ENCODE peak calls at places on chromosomes 7 and 10, in eight cellular contexts. One of them, this sample, is unnamed.

GRCh38 chr7:142739927-142740492 is 9.3 kb upstream of the PRSS1 start:
- DNase-seq in T-helper 1 cell: peak; percentile 8
- DNase-seq in neural crest cell: no peak
- DNase-seq in skeletal muscle cell: no peak
- DNase-seq in Karpas-422: peak; percentile 60
- DNase-seq in hypothalamus: no peak
- DNase-seq in stimulated activated CD4-positive, alpha-beta T cell treated with anti-CD3 and anti-CD28 coated beads, TNF-alpha, amount 100 ng/mL, for 4 hours: no peak
- DNase-seq in T1000: no peak
- DNase-seq in this sample: no peak

GRCh38 chr7:30564243-30564892 is 30.3 kb upstream of the GARS1 start:
- DNase-seq in hypothalamus: peak; percentile 58
- DNase-seq in skeletal muscle cell: peak; percentile 31
- DNase-seq in neural crest cell: peak; percentile 87
- DNase-seq in stimulated activated CD4-positive, alpha-beta T cell treated with anti-CD3 and anti-CD28 coated beads, TNF-alpha, amount 100 ng/mL, for 4 hours: peak; percentile 55
- DNase-seq in Karpas-422: peak; percentile 92
- DNase-seq in T-helper 1 cell: peak; percentile 70
- DNase-seq in T1000: peak; percentile 46
- DNase-seq in this sample: peak; percentile 83

GRCh38 chr7:152399344-152399743 is 36.5 kb downstream of the KMT2C start:
- DNase-seq in stimulated activated CD4-positive, alpha-beta T cell treated with anti-CD3 and anti-CD28 coated beads, TNF-alpha, amount 100 ng/mL, for 4 hours: no peak
- DNase-seq in Karpas-422: no peak
- DNase-seq in hypothalamus: no peak
- DNase-seq in T-helper 1 cell: no peak
- DNase-seq in T1000: no peak
- DNase-seq in neural crest cell: no peak
- DNase-seq in skeletal muscle cell: no peak
- DNase-seq in this sample: no peak

GRCh38 chr7:101486056-101486763 is 123.5 kb downstream of the COL26A1 start:
- DNase-seq in T-helper 1 cell: no peak
- DNase-seq in skeletal muscle cell: no peak
- DNase-seq in stimulated activated CD4-positive, alpha-beta T cell treated with anti-CD3 and anti-CD28 coated beads, TNF-alpha, amount 100 ng/mL, for 4 hours: no peak
- DNase-seq in Karpas-422: no peak
- DNase-seq in T1000: no peak
- DNase-seq in neural crest cell: no peak
- DNase-seq in hypothalamus: no peak
- DNase-seq in this sample: no peak

GRCh38 chr10:15222511-15222910 is 54.0 kb upstream of the NMT2 start:
- DNase-seq in neural crest cell: no peak
- DNase-seq in skeletal muscle cell: no peak
- DNase-seq in Karpas-422: no peak
- DNase-seq in T1000: no peak
- DNase-seq in T-helper 1 cell: no peak
- DNase-seq in hypothalamus: peak; percentile 5
- DNase-seq in stimulated activated CD4-positive, alpha-beta T cell treated with anti-CD3 and anti-CD28 coated beads, TNF-alpha, amount 100 ng/mL, for 4 hours: no peak
- DNase-seq in this sample: peak; percentile 38

GRCh38 chr7:43506460-43506859 is 76.4 kb upstream of the STK17A start:
- DNase-seq in T-helper 1 cell: no peak
- DNase-seq in stimulated activated CD4-positive, alpha-beta T cell treated with anti-CD3 and anti-CD28 coated beads, TNF-alpha, amount 100 ng/mL, for 4 hours: no peak
- DNase-seq in Karpas-422: no peak
- DNase-seq in T1000: no peak
- DNase-seq in hypothalamus: no peak
- DNase-seq in neural crest cell: no peak
- DNase-seq in skeletal muscle cell: no peak
- DNase-seq in this sample: no peak

GRCh38 chr10:123636598-123637325 is 29.4 kb upstream of the GPR26 start:
- DNase-seq in T1000: no peak
- DNase-seq in Karpas-422: no peak
- DNase-seq in neural crest cell: no peak
- DNase-seq in T-helper 1 cell: no peak
- DNase-seq in skeletal muscle cell: no peak
- DNase-seq in stimulated activated CD4-positive, alpha-beta T cell treated with anti-CD3 and anti-CD28 coated beads, TNF-alpha, amount 100 ng/mL, for 4 hours: no peak
- DNase-seq in hypothalamus: no peak
- DNase-seq in this sample: no peak

GRCh38 chr7:154950992-154951391 is 51.9 kb downstream of the PAXIP1 start:
- DNase-seq in T-helper 1 cell: no peak
- DNase-seq in T1000: no peak
- DNase-seq in skeletal muscle cell: no peak
- DNase-seq in stimulated activated CD4-positive, alpha-beta T cell treated with anti-CD3 and anti-CD28 coated beads, TNF-alpha, amount 100 ng/mL, for 4 hours: no peak
- DNase-seq in hypothalamus: no peak
- DNase-seq in neural crest cell: no peak
- DNase-seq in Karpas-422: no peak
- DNase-seq in this sample: no peak

GRCh38 chr10:49594594-49594993 is 15.5 kb upstream of the SLC18A3 start:
- DNase-seq in T1000: peak; percentile 36
- DNase-seq in Karpas-422: peak; percentile 73
- DNase-seq in skeletal muscle cell: no peak
- DNase-seq in stimulated activated CD4-positive, alpha-beta T cell treated with anti-CD3 and anti-CD28 coated beads, TNF-alpha, amount 100 ng/mL, for 4 hours: no peak
- DNase-seq in hypothalamus: no peak
- DNase-seq in T-helper 1 cell: no peak
- DNase-seq in neural crest cell: peak; percentile 72
- DNase-seq in this sample: peak; percentile 7

GRCh38 chr10:43825984-43826383 is 177.3 kb upstream of the ZNF32 start:
- DNase-seq in T-helper 1 cell: no peak
- DNase-seq in T1000: no peak
- DNase-seq in Karpas-422: no peak
- DNase-seq in hypothalamus: no peak
- DNase-seq in stimulated activated CD4-positive, alpha-beta T cell treated with anti-CD3 and anti-CD28 coated beads, TNF-alpha, amount 100 ng/mL, for 4 hours: no peak
- DNase-seq in neural crest cell: no peak
- DNase-seq in skeletal muscle cell: no peak
- DNase-seq in this sample: no peak

GRCh38 chr7:14836571-14837189 is 65.9 kb downstream of the DGKB start:
- DNase-seq in T1000: no peak
- DNase-seq in Karpas-422: no peak
- DNase-seq in stimulated activated CD4-positive, alpha-beta T cell treated with anti-CD3 and anti-CD28 coated beads, TNF-alpha, amount 100 ng/mL, for 4 hours: no peak
- DNase-seq in hypothalamus: no peak
- DNase-seq in neural crest cell: no peak
- DNase-seq in skeletal muscle cell: peak; percentile 66
- DNase-seq in T-helper 1 cell: no peak
- DNase-seq in this sample: no peak

GRCh38 chr10:21078410-21079329 is 181.6 kb upstream of the NEBL start:
- DNase-seq in skeletal muscle cell: no peak
- DNase-seq in T1000: peak; percentile 11
- DNase-seq in T-helper 1 cell: peak; percentile 17
- DNase-seq in stimulated activated CD4-positive, alpha-beta T cell treated with anti-CD3 and anti-CD28 coated beads, TNF-alpha, amount 100 ng/mL, for 4 hours: no peak
- DNase-seq in neural crest cell: peak; percentile 70
- DNase-seq in hypothalamus: peak; percentile 6
- DNase-seq in Karpas-422: peak; percentile 79
- DNase-seq in this sample: no peak

GRCh38 chr10:46552526-46553237 is 3.8 kb downstream of the GPRIN2 start:
- DNase-seq in skeletal muscle cell: no peak
- DNase-seq in stimulated activated CD4-positive, alpha-beta T cell treated with anti-CD3 and anti-CD28 coated beads, TNF-alpha, amount 100 ng/mL, for 4 hours: no peak
- DNase-seq in T-helper 1 cell: no peak
- DNase-seq in T1000: no peak
- DNase-seq in hypothalamus: no peak
- DNase-seq in neural crest cell: peak; percentile 1
- DNase-seq in Karpas-422: no peak
- DNase-seq in this sample: no peak

GRCh38 chr10:70742537-70743429 is 42.4 kb downstream of the TBATA start:
- DNase-seq in hypothalamus: no peak
- DNase-seq in skeletal muscle cell: no peak
- DNase-seq in T-helper 1 cell: peak; percentile 54
- DNase-seq in T1000: no peak
- DNase-seq in stimulated activated CD4-positive, alpha-beta T cell treated with anti-CD3 and anti-CD28 coated beads, TNF-alpha, amount 100 ng/mL, for 4 hours: no peak
- DNase-seq in Karpas-422: no peak
- DNase-seq in neural crest cell: no peak
- DNase-seq in this sample: no peak

GRCh38 chr7:26508917-26509316 is 217.3 kb downstream of the SNX10 start:
- DNase-seq in Karpas-422: no peak
- DNase-seq in T1000: no peak
- DNase-seq in T-helper 1 cell: no peak
- DNase-seq in neural crest cell: no peak
- DNase-seq in hypothalamus: no peak
- DNase-seq in skeletal muscle cell: no peak
- DNase-seq in stimulated activated CD4-positive, alpha-beta T cell treated with anti-CD3 and anti-CD28 coated beads, TNF-alpha, amount 100 ng/mL, for 4 hours: no peak
- DNase-seq in this sample: no peak

GRCh38 chr7:98387544-98388226 is 13.2 kb downstream of the BAIAP2L1 start:
- DNase-seq in T1000: no peak
- DNase-seq in skeletal muscle cell: no peak
- DNase-seq in neural crest cell: no peak
- DNase-seq in T-helper 1 cell: no peak
- DNase-seq in Karpas-422: no peak
- DNase-seq in stimulated activated CD4-positive, alpha-beta T cell treated with anti-CD3 and anti-CD28 coated beads, TNF-alpha, amount 100 ng/mL, for 4 hours: no peak
- DNase-seq in hypothalamus: no peak
- DNase-seq in this sample: no peak

GRCh38 chr7:55065079-55065478 is 46.3 kb downstream of the EGFR start:
- DNase-seq in skeletal muscle cell: peak; percentile 99
- DNase-seq in neural crest cell: no peak
- DNase-seq in T1000: peak; percentile 75
- DNase-seq in stimulated activated CD4-positive, alpha-beta T cell treated with anti-CD3 and anti-CD28 coated beads, TNF-alpha, amount 100 ng/mL, for 4 hours: no peak
- DNase-seq in Karpas-422: no peak
- DNase-seq in hypothalamus: no peak
- DNase-seq in T-helper 1 cell: no peak
- DNase-seq in this sample: no peak

GRCh38 chr7:139358541-139359365 is 941 bp upstream of the LUC7L2 start:
- DNase-seq in stimulated activated CD4-positive, alpha-beta T cell treated with anti-CD3 and anti-CD28 coated beads, TNF-alpha, amount 100 ng/mL, for 4 hours: no peak
- DNase-seq in skeletal muscle cell: no peak
- DNase-seq in hypothalamus: no peak
- DNase-seq in Karpas-422: peak; percentile 83
- DNase-seq in T1000: no peak
- DNase-seq in T-helper 1 cell: peak; percentile 76
- DNase-seq in neural crest cell: no peak
- DNase-seq in this sample: no peak

GRCh38 chr7:151317936-151318335 is 23.7 kb upstream of the NUB1 start:
- DNase-seq in T-helper 1 cell: no peak
- DNase-seq in skeletal muscle cell: no peak
- DNase-seq in hypothalamus: no peak
- DNase-seq in T1000: no peak
- DNase-seq in neural crest cell: no peak
- DNase-seq in stimulated activated CD4-positive, alpha-beta T cell treated with anti-CD3 and anti-CD28 coated beads, TNF-alpha, amount 100 ng/mL, for 4 hours: no peak
- DNase-seq in Karpas-422: no peak
- DNase-seq in this sample: no peak

GRCh38 chr7:74312418-74313021 is 23.3 kb downstream of the CLIP2 start:
- DNase-seq in hypothalamus: no peak
- DNase-seq in T-helper 1 cell: peak; percentile 60
- DNase-seq in skeletal muscle cell: no peak
- DNase-seq in stimulated activated CD4-positive, alpha-beta T cell treated with anti-CD3 and anti-CD28 coated beads, TNF-alpha, amount 100 ng/mL, for 4 hours: no peak
- DNase-seq in neural crest cell: no peak
- DNase-seq in T1000: no peak
- DNase-seq in Karpas-422: no peak
- DNase-seq in this sample: no peak

GRCh38 chr7:87918740-87919139 is 15.3 kb upstream of the ADAM22 start:
- DNase-seq in T-helper 1 cell: no peak
- DNase-seq in Karpas-422: no peak
- DNase-seq in T1000: no peak
- DNase-seq in skeletal muscle cell: no peak
- DNase-seq in hypothalamus: no peak
- DNase-seq in stimulated activated CD4-positive, alpha-beta T cell treated with anti-CD3 and anti-CD28 coated beads, TNF-alpha, amount 100 ng/mL, for 4 hours: no peak
- DNase-seq in neural crest cell: no peak
- DNase-seq in this sample: no peak

GRCh38 chr10:16777473-16778370 is 39.5 kb downstream of the RSU1 start:
- DNase-seq in skeletal muscle cell: peak; percentile 4
- DNase-seq in T1000: no peak
- DNase-seq in neural crest cell: peak; percentile 4
- DNase-seq in T-helper 1 cell: peak; percentile 58
- DNase-seq in Karpas-422: peak; percentile 85
- DNase-seq in stimulated activated CD4-positive, alpha-beta T cell treated with anti-CD3 and anti-CD28 coated beads, TNF-alpha, amount 100 ng/mL, for 4 hours: no peak
- DNase-seq in hypothalamus: no peak
- DNase-seq in this sample: no peak

GRCh38 chr10:24208661-24209420 is at the start of gene KIAA1217:
- DNase-seq in skeletal muscle cell: no peak
- DNase-seq in neural crest cell: peak; percentile 30
- DNase-seq in stimulated activated CD4-positive, alpha-beta T cell treated with anti-CD3 and anti-CD28 coated beads, TNF-alpha, amount 100 ng/mL, for 4 hours: no peak
- DNase-seq in T-helper 1 cell: no peak
- DNase-seq in T1000: peak; percentile 25
- DNase-seq in Karpas-422: no peak
- DNase-seq in hypothalamus: no peak
- DNase-seq in this sample: no peak

GRCh38 chr10:28841625-28842024 is 164.3 kb downstream of the BAMBI start:
- DNase-seq in stimulated activated CD4-positive, alpha-beta T cell treated with anti-CD3 and anti-CD28 coated beads, TNF-alpha, amount 100 ng/mL, for 4 hours: no peak
- DNase-seq in skeletal muscle cell: peak; percentile 28
- DNase-seq in hypothalamus: no peak
- DNase-seq in T1000: peak; percentile 15
- DNase-seq in T-helper 1 cell: no peak
- DNase-seq in neural crest cell: no peak
- DNase-seq in Karpas-422: no peak
- DNase-seq in this sample: no peak

GRCh38 chr7:410395-410910 is 109.2 kb downstream of the PDGFA start:
- DNase-seq in Karpas-422: no peak
- DNase-seq in T-helper 1 cell: no peak
- DNase-seq in hypothalamus: no peak
- DNase-seq in stimulated activated CD4-positive, alpha-beta T cell treated with anti-CD3 and anti-CD28 coated beads, TNF-alpha, amount 100 ng/mL, for 4 hours: no peak
- DNase-seq in skeletal muscle cell: no peak
- DNase-seq in T1000: no peak
- DNase-seq in neural crest cell: no peak
- DNase-seq in this sample: no peak

GRCh38 chr7:25238056-25238745 is 9.9 kb upstream of the NPVF start:
- DNase-seq in stimulated activated CD4-positive, alpha-beta T cell treated with anti-CD3 and anti-CD28 coated beads, TNF-alpha, amount 100 ng/mL, for 4 hours: no peak
- DNase-seq in skeletal muscle cell: no peak
- DNase-seq in T-helper 1 cell: no peak
- DNase-seq in hypothalamus: no peak
- DNase-seq in neural crest cell: no peak
- DNase-seq in T1000: no peak
- DNase-seq in Karpas-422: no peak
- DNase-seq in this sample: no peak

GRCh38 chr10:103884681-103885139 is 29.3 kb upstream of the SH3PXD2A start:
- DNase-seq in hypothalamus: no peak
- DNase-seq in stimulated activated CD4-positive, alpha-beta T cell treated with anti-CD3 and anti-CD28 coated beads, TNF-alpha, amount 100 ng/mL, for 4 hours: no peak
- DNase-seq in T-helper 1 cell: peak; percentile 39
- DNase-seq in neural crest cell: peak; percentile 63
- DNase-seq in skeletal muscle cell: no peak
- DNase-seq in T1000: peak; percentile 56
- DNase-seq in Karpas-422: peak; percentile 74
- DNase-seq in this sample: no peak

GRCh38 chr7:41824284-41824683 is 121.4 kb upstream of the INHBA start:
- DNase-seq in T-helper 1 cell: no peak
- DNase-seq in Karpas-422: no peak
- DNase-seq in neural crest cell: no peak
- DNase-seq in skeletal muscle cell: no peak
- DNase-seq in hypothalamus: no peak
- DNase-seq in stimulated activated CD4-positive, alpha-beta T cell treated with anti-CD3 and anti-CD28 coated beads, TNF-alpha, amount 100 ng/mL, for 4 hours: no peak
- DNase-seq in T1000: no peak
- DNase-seq in this sample: no peak

GRCh38 chr10:52466464-52466863 is 152.4 kb downstream of the DKK1 start:
- DNase-seq in T-helper 1 cell: no peak
- DNase-seq in T1000: no peak
- DNase-seq in Karpas-422: no peak
- DNase-seq in hypothalamus: no peak
- DNase-seq in skeletal muscle cell: no peak
- DNase-seq in stimulated activated CD4-positive, alpha-beta T cell treated with anti-CD3 and anti-CD28 coated beads, TNF-alpha, amount 100 ng/mL, for 4 hours: no peak
- DNase-seq in neural crest cell: no peak
- DNase-seq in this sample: no peak

GRCh38 chr7:140209866-140210609 is 33.3 kb upstream of the KDM7A start:
- DNase-seq in T-helper 1 cell: peak; percentile 95
- DNase-seq in T1000: no peak
- DNase-seq in skeletal muscle cell: no peak
- DNase-seq in stimulated activated CD4-positive, alpha-beta T cell treated with anti-CD3 and anti-CD28 coated beads, TNF-alpha, amount 100 ng/mL, for 4 hours: no peak
- DNase-seq in Karpas-422: peak; percentile 77
- DNase-seq in hypothalamus: no peak
- DNase-seq in neural crest cell: no peak
- DNase-seq in this sample: no peak

GRCh38 chr10:112307631-112308502 is 24.7 kb downstream of the TECTB start:
- DNase-seq in skeletal muscle cell: no peak
- DNase-seq in T-helper 1 cell: peak; percentile 29
- DNase-seq in hypothalamus: no peak
- DNase-seq in neural crest cell: peak; percentile 28
- DNase-seq in T1000: no peak
- DNase-seq in Karpas-422: peak; percentile 91
- DNase-seq in stimulated activated CD4-positive, alpha-beta T cell treated with anti-CD3 and anti-CD28 coated beads, TNF-alpha, amount 100 ng/mL, for 4 hours: no peak
- DNase-seq in this sample: no peak

GRCh38 chr7:29987821-29988317 is 1.7 kb downstream of the SCRN1 start:
- DNase-seq in Karpas-422: peak; percentile 70
- DNase-seq in neural crest cell: no peak
- DNase-seq in hypothalamus: no peak
- DNase-seq in skeletal muscle cell: peak; percentile 58
- DNase-seq in T1000: peak; percentile 28
- DNase-seq in stimulated activated CD4-positive, alpha-beta T cell treated with anti-CD3 and anti-CD28 coated beads, TNF-alpha, amount 100 ng/mL, for 4 hours: no peak
- DNase-seq in T-helper 1 cell: no peak
- DNase-seq in this sample: no peak

GRCh38 chr7:45197461-45197860 is 39.9 kb downstream of the RAMP3 start:
- DNase-seq in stimulated activated CD4-positive, alpha-beta T cell treated with anti-CD3 and anti-CD28 coated beads, TNF-alpha, amount 100 ng/mL, for 4 hours: no peak
- DNase-seq in Karpas-422: no peak
- DNase-seq in T1000: no peak
- DNase-seq in neural crest cell: no peak
- DNase-seq in T-helper 1 cell: no peak
- DNase-seq in skeletal muscle cell: no peak
- DNase-seq in hypothalamus: no peak
- DNase-seq in this sample: no peak

GRCh38 chr7:91140286-91140685 is 123.9 kb upstream of the FZD1 start:
- DNase-seq in stimulated activated CD4-positive, alpha-beta T cell treated with anti-CD3 and anti-CD28 coated beads, TNF-alpha, amount 100 ng/mL, for 4 hours: no peak
- DNase-seq in hypothalamus: no peak
- DNase-seq in T-helper 1 cell: no peak
- DNase-seq in skeletal muscle cell: no peak
- DNase-seq in Karpas-422: no peak
- DNase-seq in T1000: no peak
- DNase-seq in neural crest cell: no peak
- DNase-seq in this sample: no peak